ENCODE peak calls at places on chromosomes 7 and 10, in five cellular contexts. N is upper lobe of right lung; R is NCI-H2029 treated with DMSO at 0.1 percent for 48 hours; K is stimulated activated CD4-positive, alpha-beta T cell treated with anti-CD3 and anti-CD28 coated beads, Interleukin-1b, Interleukin-23, amount 100 ng/mL, for 1 hour; Y is hepatic stellate cell. V is an unnamed sample.

GRCh38 chr7:139948587-139948986 is 114.2 kb downstream of the PARP12 start:
- DNase-seq in N (no peak), Y (no peak), K (no peak), R (no peak), V (no peak)

GRCh38 chr10:98110356-98110755 is 24.1 kb upstream of the R3HCC1L start:
- DNase-seq in Y (no peak), N (no peak), K (no peak), R (no peak), V (no peak)

GRCh38 chr7:106563466-106564150 is 97.3 kb downstream of the CCDC71L start:
- DNase-seq in Y (no peak), N (no peak), R (peak), K (no peak), V (no peak)

GRCh38 chr10:97222346-97222961 is 36.7 kb upstream of the SLIT1 start:
- DNase-seq in K (no peak), R (no peak), Y (no peak), N (no peak), V (no peak)

GRCh38 chr7:80763704-80764103 is 125.3 kb downstream of the CD36 start:
- DNase-seq in Y (no peak), N (no peak), R (no peak), K (no peak), V (no peak)

GRCh38 chr7:27196287-27196739 is 3.6 kb downstream of the HOXA13 start:
- DNase-seq in N (peak), R (peak), K (peak), Y (peak), V (peak)

GRCh38 chr7:91995391-91995790 is 54.7 kb downstream of the AKAP9 start:
- DNase-seq in K (no peak), Y (no peak), N (no peak), R (no peak), V (no peak)

GRCh38 chr7:5419523-5420107 is 4.0 kb downstream of the TNRC18 start:
- DNase-seq in Y (no peak), K (no peak), R (no peak), N (peak), V (no peak)

GRCh38 chr7:107907-108306 is 84.5 kb upstream of the FAM20C start:
- DNase-seq in R (no peak), Y (no peak), K (no peak), N (no peak), V (no peak)

GRCh38 chr7:93178213-93178612 is 30.0 kb upstream of the SAMD9L start:
- DNase-seq in K (no peak), Y (peak), N (no peak), R (peak), V (no peak)

GRCh38 chr7:157150825-157151412 is 12.2 kb downstream of the UBE3C start:
- DNase-seq in N (no peak), R (no peak), Y (no peak), K (no peak), V (no peak)

GRCh38 chr7:82017334-82017943 is 247.6 kb upstream of the HGF start:
- DNase-seq in Y (no peak), N (no peak), K (no peak), R (peak), V (no peak)

GRCh38 chr7:68888971-68889385 is 709.3 kb upstream of the AUTS2 start:
- DNase-seq in Y (no peak), K (no peak), R (no peak), N (no peak), V (no peak)

GRCh38 chr10:74290703-74291102 is 139.7 kb downstream of the ADK start:
- DNase-seq in K (no peak), Y (peak), N (no peak), R (no peak), V (no peak)

GRCh38 chr10:101724446-101724845 is 29.5 kb upstream of the FBXW4 start:
- DNase-seq in N (no peak), K (no peak), Y (no peak), R (no peak), V (no peak)

GRCh38 chr7:151699147-151699546 is 177.8 kb downstream of the PRKAG2 start:
- DNase-seq in R (no peak), K (no peak), Y (no peak), N (no peak), V (peak)

GRCh38 chr7:15317215-15317614 is 244.6 kb downstream of the AGMO start:
- DNase-seq in K (no peak), R (peak), N (no peak), Y (no peak), V (no peak)

GRCh38 chr10:77045046-77045445 is 592.6 kb downstream of the KCNMA1 start:
- DNase-seq in K (no peak), N (no peak), Y (no peak), R (no peak), V (no peak)

GRCh38 chr10:11609492-11610093 is 1.9 kb downstream of the USP6NL start:
- DNase-seq in Y (no peak), K (no peak), N (no peak), R (no peak), V (no peak)

GRCh38 chr10:92009445-92009844 is 85.9 kb downstream of the BTAF1 start:
- DNase-seq in K (no peak), Y (no peak), N (no peak), R (no peak), V (no peak)

GRCh38 chr7:92520024-92520423 is 8.3 kb downstream of the PEX1 start:
- DNase-seq in N (no peak), Y (no peak), R (no peak), K (no peak), V (no peak)

GRCh38 chr10:70539471-70539870 is 60.9 kb downstream of the PALD1 start:
- DNase-seq in R (no peak), N (no peak), Y (no peak), K (no peak), V (no peak)

GRCh38 chr10:29588640-29589421 is 45.9 kb downstream of the SVIL start:
- DNase-seq in N (no peak), K (no peak), R (no peak), Y (no peak), V (no peak)

GRCh38 chr10:132945894-132946255 is 3.5 kb upstream of the CFAP46 start:
- DNase-seq in N (peak), R (no peak), K (no peak), Y (no peak), V (no peak)

GRCh38 chr10:104638861-104639594 is 2.1 kb upstream of the SORCS3 start:
- DNase-seq in Y (no peak), N (no peak), K (no peak), R (no peak), V (no peak)

V was measured in H54.